ENCODE peak calls at places on chromosomes 4 and X, in five cellular contexts. H is fibroblast of the aortic adventitia, Z is dorsolateral prefrontal cortex, N is glutamatergic neuron, Q is adrenal gland. F is an unnamed sample.

GRCh38 chrX:22323541-22323940 is 50.8 kb downstream of the CBLL2 start:
- DNase-seq in N (no peak), Q (no peak), H (peak), Z (no peak), F (no peak)

GRCh38 chr4:70591955-70592582 is at the start of gene AMBN:
- DNase-seq in Q (no peak), H (no peak), N (no peak), Z (no peak), F (no peak)

GRCh38 chrX:15269120-15269519 is 763 bp downstream of the ASB9 start:
- DNase-seq in N (no peak), H (no peak), Q (no peak), Z (no peak), F (no peak)

GRCh38 chr4:98749206-98749605 is 90.8 kb upstream of the TSPAN5 start:
- DNase-seq in Z (no peak), H (peak), Q (no peak), N (no peak), F (no peak)

GRCh38 chr4:139875456-139875855 is 209.8 kb downstream of the MGST2 start:
- DNase-seq in Q (no peak), N (peak), Z (no peak), H (no peak), F (no peak)

GRCh38 chr4:86942185-86942666 is 7.4 kb downstream of the AFF1 start:
- DNase-seq in H (peak), N (no peak), Q (no peak), Z (no peak), F (no peak)

GRCh38 chrX:102599950-102600579 is 750 bp downstream of the ARMCX5 start:
- DNase-seq in Q (no peak), Z (no peak), N (no peak), H (peak), F (no peak)

GRCh38 chr4:62709618-62710252 is 1509.6 kb downstream of the ADGRL3 start:
- DNase-seq in N (no peak), Z (no peak), Q (peak), H (peak), F (no peak)

GRCh38 chrX:9539611-9540387 is 74.9 kb downstream of the TBL1X start:
- DNase-seq in Q (no peak), N (no peak), Z (no peak), H (no peak), F (no peak)

DNA sequence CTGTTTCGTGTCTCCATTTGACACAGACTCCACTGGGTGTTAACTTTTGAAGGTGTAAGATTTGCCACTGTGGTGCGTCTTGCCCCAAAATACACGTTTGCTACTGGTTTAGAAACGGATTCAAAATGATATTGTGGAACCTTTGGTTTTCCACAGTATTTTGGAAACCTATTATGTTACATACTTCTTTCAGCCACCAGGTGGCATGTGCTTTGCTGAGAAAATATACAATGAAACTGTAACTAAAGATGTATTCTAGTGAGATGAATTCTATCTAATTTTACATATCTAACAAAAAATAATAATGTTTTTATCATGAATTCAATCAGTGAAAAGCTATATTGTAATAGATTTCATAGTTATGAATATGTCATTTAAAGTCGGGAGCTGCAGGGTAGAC is 28.4 kb upstream of the SLITRK4 start:
- DNase-seq in N (no peak), Q (peak), H (peak), Z (no peak), F (no peak)
- TF ChIP-seq CTCF in N (peak), Q (peak), H (peak), Z (peak), F (no peak)

GRCh38 chr4:94256833-94257232 is 49.2 kb downstream of the SMARCAD1 start:
- DNase-seq in N (no peak), Q (no peak), H (no peak), Z (no peak), F (no peak)
- TF ChIP-seq CTCF in N (no peak), Q (no peak), H (no peak), Z (no peak), F (no peak)

DNA sequence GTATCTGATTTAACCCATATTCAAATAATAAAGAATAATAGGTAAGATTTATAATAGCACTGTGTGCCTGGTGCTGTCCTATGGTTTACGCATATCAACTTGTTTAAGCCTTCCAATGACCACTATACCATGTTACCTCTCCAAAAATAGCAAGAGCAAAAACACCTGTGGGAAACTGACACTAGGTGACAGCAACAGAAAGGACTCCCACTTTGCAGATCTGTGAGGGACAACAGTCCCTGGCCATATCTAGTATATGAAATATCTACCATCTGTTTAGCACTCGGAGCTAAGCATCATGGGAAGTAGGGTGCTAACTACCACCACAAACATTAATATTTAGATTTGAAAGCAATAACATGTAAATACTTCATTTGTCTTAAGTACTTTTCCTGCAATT is 55.7 kb upstream of the TXK start:
- DNase-seq in Z (no peak), Q (no peak), H (no peak), N (no peak), F (no peak)
- TF ChIP-seq CTCF in Z (no peak), Q (no peak), H (no peak), N (no peak), F (no peak)

DNA sequence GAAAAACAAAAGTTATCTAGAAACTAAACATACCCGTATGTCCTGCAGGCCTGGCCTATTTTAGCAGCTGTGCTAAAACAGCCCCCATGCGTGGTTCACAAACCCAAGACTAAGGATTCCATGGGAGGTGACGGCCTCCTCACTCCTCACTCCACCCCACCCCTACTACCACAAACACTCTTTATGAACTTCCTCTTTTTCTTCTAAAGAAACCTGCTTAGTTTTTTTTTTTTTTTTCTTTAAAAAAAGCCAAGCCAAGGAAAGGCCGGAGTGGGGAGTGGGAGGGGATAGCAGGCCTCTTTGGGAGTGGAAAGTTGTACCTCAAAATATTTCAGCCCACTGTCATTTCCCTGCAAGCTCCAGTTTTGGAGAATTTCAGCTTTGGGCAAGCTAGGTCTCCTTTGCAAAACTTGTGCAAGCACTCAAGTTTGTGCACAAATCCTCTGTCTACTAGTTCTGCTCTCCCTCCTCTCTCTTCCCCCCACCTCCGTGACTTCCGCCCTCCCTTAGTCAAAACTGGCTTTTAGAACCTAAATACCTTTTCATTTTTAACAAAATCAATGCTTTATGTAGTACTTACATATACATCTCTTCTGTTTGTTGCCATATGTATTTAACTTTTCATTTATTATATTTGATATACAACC is 456 bp upstream of the ANTXR2 start:
- DNase-seq in Z (no peak), Q (no peak), H (no peak), N (no peak), F (no peak)
- TF ChIP-seq CTCF in Z (no peak), Q (no peak), H (no peak), N (no peak), F (no peak)

GRCh38 chr4:179465131-179465797 is 2023.0 kb upstream of the AGA start:
- DNase-seq in H (no peak), Z (no peak), N (no peak), Q (no peak), F (no peak)
- TF ChIP-seq CTCF in H (no peak), Z (no peak), N (no peak), Q (no peak), F (no peak)

GRCh38 chr4:91113130-91113706 is 986.0 kb downstream of the CCSER1 start:
- DNase-seq in Z (no peak), Q (no peak), N (no peak), H (peak), F (no peak)
- TF ChIP-seq CTCF in Z (peak), Q (peak), N (peak), H (peak), F (no peak)

DNA sequence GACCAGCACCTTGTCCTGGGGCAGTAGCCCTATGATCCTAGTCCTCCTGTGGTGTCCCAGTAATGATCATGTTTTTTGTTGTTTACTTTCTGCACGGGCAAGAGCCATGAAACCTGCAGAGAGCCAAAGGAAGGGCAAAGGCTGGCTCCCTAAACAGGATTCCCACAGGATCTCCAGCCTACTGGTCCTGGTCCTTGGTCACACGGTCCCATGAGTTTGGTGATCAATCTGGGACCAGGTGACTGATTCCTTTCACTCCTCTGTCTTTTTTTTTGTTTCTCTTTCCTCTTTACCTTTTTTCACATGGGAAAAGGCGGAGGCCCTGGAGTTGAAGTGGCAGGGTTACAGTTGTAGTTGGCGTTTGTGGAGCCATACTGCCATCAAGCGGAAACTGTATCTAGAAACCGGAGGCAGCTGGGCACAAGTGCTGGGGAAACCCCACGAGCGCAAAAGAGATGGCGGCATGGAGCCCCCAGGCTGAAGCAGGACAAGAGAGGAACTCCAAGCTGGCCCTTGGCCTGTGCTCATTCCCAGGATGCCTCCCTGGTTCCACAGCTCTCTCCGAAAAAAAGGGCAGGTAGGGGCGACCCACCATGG is 34.6 kb downstream of the NBDY start:
- DNase-seq in Z (peak), Q (no peak), H (peak), N (no peak), F (peak)
- TF ChIP-seq CTCF in Z (peak), Q (no peak), H (peak), N (no peak), F (no peak)

DNA sequence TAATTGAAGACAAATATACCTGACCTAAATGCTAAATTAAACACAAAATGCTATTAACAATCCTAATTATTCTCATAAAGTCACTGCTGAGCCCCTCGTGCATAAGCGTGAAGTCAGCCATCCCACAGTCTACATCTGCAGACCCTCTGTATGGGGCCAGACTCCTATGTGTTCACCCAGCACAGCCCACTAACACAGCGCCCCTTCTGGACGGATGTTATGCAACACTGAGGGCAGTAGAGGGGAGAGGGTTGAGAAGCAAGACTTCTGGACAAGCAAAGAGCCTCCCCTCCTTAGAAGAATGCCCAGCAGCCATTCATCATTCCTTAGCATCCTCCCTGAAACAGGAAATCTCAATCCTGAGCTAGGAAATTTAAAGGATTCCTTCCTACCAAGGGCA is 7.9 kb downstream of the TRPC3 start:
- DNase-seq in Z (no peak), H (no peak), Q (no peak), N (peak), F (no peak)
- TF ChIP-seq CTCF in Z (no peak), H (peak), Q (no peak), N (no peak), F (no peak)

F was measured in omental fat pad.